ENCODE peak calls at places on chromosomes 16 and 17, in seven cellular contexts. I is stimulated activated naive B cell treated with anti-CD40 and anti-IgM and Interleukin-4, amounts not matched to agents 10 μg/mL and 1 μg/mL and 100 μg/mL, for 72 hours; T is amygdala; B is stimulated activated CD4-positive, alpha-beta T cell treated with anti-CD3 and anti-CD28 coated beads, TNF-alpha, amount 100 ng/mL, for 4 hours; C is A549; M is GM12878; Z is occipital lobe. E is an unnamed sample.

GRCh38 chr17:76417499-76418143 is 33.2 kb downstream of the SPHK1 start:
- DNase-seq in I (no peak), T (no peak), B (no peak), C (no peak), M (no peak), Z (no peak), E (no peak)

GRCh38 chr16:19972111-19972510 is 87.5 kb upstream of the GPRC5B start:
- DNase-seq in I (no peak), T (no peak), B (no peak), C (no peak), M (no peak), Z (no peak), E (no peak)

GRCh38 chr16:471353-472198 is 46.1 kb downstream of the RAB11FIP3 start:
- DNase-seq in I (no peak), T (peak), B (no peak), C (no peak), M (no peak), Z (peak), E (no peak)

GRCh38 chr17:12592941-12593340 is 72.7 kb upstream of the MYOCD start:
- DNase-seq in I (no peak), T (no peak), B (no peak), C (no peak), M (no peak), Z (no peak), E (no peak)

GRCh38 chr17:41413982-41414381 is 10.4 kb downstream of the KRT37 start:
- DNase-seq in I (no peak), T (no peak), B (no peak), C (no peak), M (no peak), Z (no peak), E (no peak)

GRCh38 chr16:48194828-48195566 is 39.2 kb upstream of the ABCC12 start:
- DNase-seq in I (no peak), T (peak), B (no peak), C (no peak), M (no peak), Z (no peak), E (no peak)

GRCh38 chr16:17396762-17397498 is 73.8 kb downstream of the XYLT1 start:
- DNase-seq in I (no peak), T (no peak), B (no peak), C (no peak), M (no peak), Z (no peak), E (peak)

GRCh38 chr17:80107231-80108021 is 6.0 kb downstream of the GAA start:
- DNase-seq in I (no peak), T (no peak), B (no peak), C (no peak), M (no peak), Z (no peak), E (no peak)

GRCh38 chr17:39598047-39598481 is 9.7 kb downstream of the NEUROD2 start:
- DNase-seq in I (no peak), T (peak), B (no peak), C (no peak), M (no peak), Z (no peak), E (no peak)

GRCh38 chr17:81012574-81013447 is 21.2 kb downstream of the CHMP6 start:
- DNase-seq in I (no peak), T (no peak), B (no peak), C (no peak), M (no peak), Z (no peak), E (no peak)

GRCh38 chr17:624341-624860 is 90.2 kb downstream of the VPS53 start:
- DNase-seq in I (no peak), T (peak), B (no peak), C (no peak), M (no peak), Z (no peak), E (no peak)

GRCh38 chr16:66717112-66717675 is 20.7 kb upstream of the CMTM4 start:
- DNase-seq in I (no peak), T (no peak), B (no peak), C (no peak), M (no peak), Z (no peak), E (no peak)

GRCh38 chr17:67035131-67036083 is 8.9 kb upstream of the CACNG1 start:
- DNase-seq in I (peak), T (no peak), B (no peak), C (no peak), M (peak), Z (no peak), E (no peak)

GRCh38 chr16:5005916-5006315 is 27.8 kb downstream of the NAGPA start:
- DNase-seq in I (no peak), T (no peak), B (no peak), C (no peak), M (no peak), Z (no peak), E (no peak)

GRCh38 chr17:55303701-55304145 is 39.0 kb downstream of the HLF start:
- DNase-seq in I (no peak), T (no peak), B (no peak), C (no peak), M (no peak), Z (no peak), E (no peak)

GRCh38 chr17:33974276-33974675 is 280.8 kb upstream of the CCL2 start:
- DNase-seq in I (no peak), T (no peak), B (no peak), C (no peak), M (no peak), Z (no peak), E (no peak)

GRCh38 chr17:79518330-79519151 is 92.3 kb downstream of the RBFOX3 start:
- DNase-seq in I (no peak), T (no peak), B (no peak), C (no peak), M (no peak), Z (no peak), E (no peak)

GRCh38 chr17:73215414-73215813 is 22.6 kb downstream of the COG1 start:
- DNase-seq in I (no peak), T (no peak), B (no peak), C (no peak), M (no peak), Z (no peak), E (no peak)

GRCh38 chr16:27508476-27508875 is 41.2 kb downstream of the GTF3C1 start:
- DNase-seq in I (no peak), T (no peak), B (no peak), C (no peak), M (no peak), Z (no peak), E (no peak)

GRCh38 chr17:12732366-12732765 is 56.9 kb upstream of the ARHGAP44 start:
- DNase-seq in I (no peak), T (no peak), B (no peak), C (no peak), M (no peak), Z (no peak), E (no peak)

GRCh38 chr17:66507103-66507923 is 204.9 kb downstream of the PRKCA start:
- DNase-seq in I (no peak), T (no peak), B (no peak), C (peak), M (no peak), Z (no peak), E (no peak)

GRCh38 chr16:53821487-53821886 is 117.5 kb downstream of the FTO start:
- DNase-seq in I (no peak), T (no peak), B (no peak), C (no peak), M (no peak), Z (no peak), E (no peak)

GRCh38 chr16:67814567-67814966 is 7.9 kb downstream of the TSNAXIP1 start:
- DNase-seq in I (no peak), T (no peak), B (no peak), C (no peak), M (no peak), Z (no peak), E (no peak)

GRCh38 chr17:62994931-62995330 is 28.9 kb downstream of the TANC2 start:
- DNase-seq in I (no peak), T (no peak), B (no peak), C (no peak), M (no peak), Z (no peak), E (no peak)

GRCh38 chr16:56422896-56423441 is 2.4 kb downstream of the AMFR start:
- DNase-seq in I (no peak), T (no peak), B (no peak), C (no peak), M (no peak), Z (no peak), E (no peak)

GRCh38 chr17:50840311-50840851 is 5.0 kb downstream of the WFIKKN2 start:
- DNase-seq in I (no peak), T (no peak), B (no peak), C (no peak), M (no peak), Z (no peak), E (no peak)

GRCh38 chr17:75183999-75184884 is 1.5 kb upstream of the SUMO2 start:
- DNase-seq in I (no peak), T (no peak), B (no peak), C (no peak), M (no peak), Z (peak), E (no peak)

GRCh38 chr17:79325707-79326106 is 251.1 kb downstream of the ENGASE start:
- DNase-seq in I (no peak), T (no peak), B (no peak), C (no peak), M (no peak), Z (no peak), E (no peak)

GRCh38 chr17:55266051-55266957 is 1.5 kb downstream of the HLF start:
- DNase-seq in I (no peak), T (no peak), B (no peak), C (no peak), M (no peak), Z (no peak), E (no peak)

GRCh38 chr17:2545393-2545792 is 33.7 kb upstream of the METTL16 start:
- DNase-seq in I (no peak), T (no peak), B (no peak), C (no peak), M (no peak), Z (no peak), E (no peak)

GRCh38 chr17:81392909-81393654 is 2.2 kb upstream of the BAHCC1 start:
- DNase-seq in I (no peak), T (no peak), B (no peak), C (peak), M (no peak), Z (no peak), E (no peak)

GRCh38 chr17:56898874-56899273 is 15.0 kb downstream of the TRIM25 start:
- DNase-seq in I (no peak), T (no peak), B (no peak), C (no peak), M (no peak), Z (no peak), E (no peak)

GRCh38 chr16:67245674-67246080 is 1.6 kb downstream of the FHOD1 start:
- DNase-seq in I (no peak), T (peak), B (no peak), C (no peak), M (no peak), Z (no peak), E (no peak)

GRCh38 chr16:51939371-51940005 is 607.5 kb downstream of the TOX3 start:
- DNase-seq in I (no peak), T (no peak), B (no peak), C (no peak), M (no peak), Z (no peak), E (no peak)

GRCh38 chr16:68734782-68735181 is 2.3 kb upstream of the CDH1 start:
- DNase-seq in I (no peak), T (no peak), B (no peak), C (no peak), M (no peak), Z (no peak), E (no peak)

GRCh38 chr17:41814195-41814594 is 1.4 kb downstream of the FKBP10 start:
- DNase-seq in I (no peak), T (no peak), B (no peak), C (no peak), M (no peak), Z (no peak), E (no peak)

GRCh38 chr16:14564881-14565687 is 65.0 kb downstream of the PARN start:
- DNase-seq in I (no peak), T (no peak), B (no peak), C (no peak), M (no peak), Z (no peak), E (no peak)

GRCh38 chr16:48373258-48374050 is 11.8 kb downstream of the SIAH1 start:
- DNase-seq in I (no peak), T (no peak), B (no peak), C (no peak), M (no peak), Z (no peak), E (no peak)

GRCh38 chr17:39699818-39700147 is at the start of gene ERBB2:
- DNase-seq in I (no peak), T (no peak), B (no peak), C (peak), M (no peak), Z (no peak), E (no peak)